ENCODE peak calls at places on chromosomes 1 and 21, in eight cellular contexts. One of them, this sample, is unnamed.

GRCh38 chr1:39575191-39576015 is 1.2 kb downstream of the PABPC4 start:
- DNase-seq in progenitor cell of endocrine pancreas: peak
- DNase-seq in NB4: peak
- DNase-seq in GM13977: peak
- DNase-seq in HFFc6: peak
- DNase-seq in RWPE1: no peak
- DNase-seq in IMR-90: peak
- DNase-seq in GM23338: peak
- DNase-seq in this sample: peak

GRCh38 chr1:60987904-60988303 is 94.5 kb upstream of the NFIA start:
- DNase-seq in NB4: no peak
- DNase-seq in IMR-90: no peak
- DNase-seq in HFFc6: no peak
- DNase-seq in GM23338: no peak
- DNase-seq in RWPE1: no peak
- DNase-seq in progenitor cell of endocrine pancreas: no peak
- DNase-seq in GM13977: no peak
- DNase-seq in this sample: no peak

GRCh38 chr21:36180963-36181362 is 24.3 kb downstream of the DOP1B start:
- DNase-seq in GM23338: no peak
- DNase-seq in NB4: no peak
- DNase-seq in RWPE1: no peak
- DNase-seq in progenitor cell of endocrine pancreas: no peak
- DNase-seq in IMR-90: no peak
- DNase-seq in GM13977: no peak
- DNase-seq in HFFc6: no peak
- DNase-seq in this sample: no peak

GRCh38 chr1:17594026-17594425 is 54.5 kb downstream of the ARHGEF10L start:
- DNase-seq in GM23338: no peak
- DNase-seq in IMR-90: no peak
- DNase-seq in progenitor cell of endocrine pancreas: no peak
- DNase-seq in RWPE1: no peak
- DNase-seq in GM13977: no peak
- DNase-seq in HFFc6: no peak
- DNase-seq in NB4: no peak
- DNase-seq in this sample: no peak

GRCh38 chr1:167136191-167136614 is 42.3 kb downstream of the STYXL2 start:
- DNase-seq in RWPE1: peak
- DNase-seq in HFFc6: peak
- DNase-seq in GM13977: no peak
- DNase-seq in progenitor cell of endocrine pancreas: no peak
- DNase-seq in IMR-90: peak
- DNase-seq in GM23338: peak
- DNase-seq in NB4: peak
- DNase-seq in this sample: peak

GRCh38 chr1:91731815-91732214 is 154.1 kb downstream of the TGFBR3 start:
- DNase-seq in GM13977: no peak
- DNase-seq in IMR-90: peak
- DNase-seq in progenitor cell of endocrine pancreas: no peak
- DNase-seq in RWPE1: peak
- DNase-seq in GM23338: no peak
- DNase-seq in NB4: no peak
- DNase-seq in HFFc6: no peak
- DNase-seq in this sample: peak

GRCh38 chr1:87265786-87266185 is 62.9 kb upstream of the LMO4 start:
- DNase-seq in HFFc6: no peak
- DNase-seq in progenitor cell of endocrine pancreas: no peak
- DNase-seq in GM13977: no peak
- DNase-seq in RWPE1: no peak
- DNase-seq in IMR-90: no peak
- DNase-seq in NB4: no peak
- DNase-seq in GM23338: no peak
- DNase-seq in this sample: no peak

GRCh38 chr1:95780836-95781235 is 546.8 kb downstream of the RWDD3 start:
- DNase-seq in IMR-90: no peak
- DNase-seq in GM13977: no peak
- DNase-seq in NB4: no peak
- DNase-seq in progenitor cell of endocrine pancreas: no peak
- DNase-seq in GM23338: peak
- DNase-seq in HFFc6: no peak
- DNase-seq in RWPE1: no peak
- DNase-seq in this sample: no peak

GRCh38 chr1:218886472-218886871 is 287.2 kb upstream of the LYPLAL1 start:
- DNase-seq in NB4: no peak
- DNase-seq in IMR-90: peak
- DNase-seq in HFFc6: no peak
- DNase-seq in GM13977: no peak
- DNase-seq in RWPE1: no peak
- DNase-seq in GM23338: no peak
- DNase-seq in progenitor cell of endocrine pancreas: no peak
- DNase-seq in this sample: peak

GRCh38 chr1:232751393-232752140 is 53.6 kb upstream of the MAP10 start:
- DNase-seq in GM13977: no peak
- DNase-seq in RWPE1: no peak
- DNase-seq in GM23338: no peak
- DNase-seq in NB4: peak
- DNase-seq in HFFc6: no peak
- DNase-seq in progenitor cell of endocrine pancreas: no peak
- DNase-seq in IMR-90: no peak
- DNase-seq in this sample: no peak

GRCh38 chr1:163562355-163562754 is 240.6 kb downstream of the NUF2 start:
- DNase-seq in GM23338: peak
- DNase-seq in NB4: no peak
- DNase-seq in RWPE1: no peak
- DNase-seq in GM13977: no peak
- DNase-seq in IMR-90: no peak
- DNase-seq in progenitor cell of endocrine pancreas: no peak
- DNase-seq in HFFc6: no peak
- DNase-seq in this sample: no peak

GRCh38 chr1:6646499-6647148 is 22.0 kb downstream of the THAP3 start:
- DNase-seq in RWPE1: peak
- DNase-seq in progenitor cell of endocrine pancreas: no peak
- DNase-seq in IMR-90: peak
- DNase-seq in GM13977: peak
- DNase-seq in NB4: peak
- DNase-seq in GM23338: peak
- DNase-seq in HFFc6: peak
- DNase-seq in this sample: peak

GRCh38 chr1:106620521-106620954 is 435.9 kb upstream of the PRMT6 start:
- DNase-seq in GM23338: no peak
- DNase-seq in GM13977: no peak
- DNase-seq in IMR-90: no peak
- DNase-seq in HFFc6: no peak
- DNase-seq in RWPE1: peak
- DNase-seq in progenitor cell of endocrine pancreas: no peak
- DNase-seq in NB4: no peak
- DNase-seq in this sample: peak

GRCh38 chr1:110565565-110565964 is 40.6 kb downstream of the KCNA2 start:
- DNase-seq in HFFc6: no peak
- DNase-seq in IMR-90: no peak
- DNase-seq in NB4: no peak
- DNase-seq in GM23338: no peak
- DNase-seq in RWPE1: no peak
- DNase-seq in progenitor cell of endocrine pancreas: no peak
- DNase-seq in GM13977: no peak
- DNase-seq in this sample: no peak

GRCh38 chr1:33093004-33093403 is 12.1 kb downstream of the AZIN2 start:
- DNase-seq in GM23338: peak
- DNase-seq in HFFc6: no peak
- DNase-seq in IMR-90: no peak
- DNase-seq in NB4: no peak
- DNase-seq in RWPE1: no peak
- DNase-seq in GM13977: no peak
- DNase-seq in progenitor cell of endocrine pancreas: no peak
- DNase-seq in this sample: no peak

GRCh38 chr1:111505641-111506119 is 2.2 kb upstream of the ADORA3 start:
- DNase-seq in progenitor cell of endocrine pancreas: no peak
- DNase-seq in GM13977: peak
- DNase-seq in RWPE1: no peak
- DNase-seq in IMR-90: no peak
- DNase-seq in HFFc6: no peak
- DNase-seq in NB4: peak
- DNase-seq in GM23338: no peak
- DNase-seq in this sample: no peak

GRCh38 chr1:92536593-92537332 is 50.0 kb upstream of the GFI1 start:
- DNase-seq in GM23338: no peak
- DNase-seq in HFFc6: peak
- DNase-seq in IMR-90: peak
- DNase-seq in GM13977: peak
- DNase-seq in NB4: peak
- DNase-seq in progenitor cell of endocrine pancreas: no peak
- DNase-seq in RWPE1: no peak
- DNase-seq in this sample: peak

GRCh38 chr1:70034403-70034802 is 171.0 kb downstream of the LRRC40 start:
- DNase-seq in IMR-90: peak
- DNase-seq in NB4: peak
- DNase-seq in GM23338: peak
- DNase-seq in GM13977: no peak
- DNase-seq in HFFc6: peak
- DNase-seq in RWPE1: peak
- DNase-seq in progenitor cell of endocrine pancreas: no peak
- DNase-seq in this sample: peak

GRCh38 chr1:10834770-10835412 is 38.4 kb upstream of the CASZ1 start:
- DNase-seq in HFFc6: no peak
- DNase-seq in GM23338: no peak
- DNase-seq in NB4: no peak
- DNase-seq in GM13977: no peak
- DNase-seq in RWPE1: no peak
- DNase-seq in IMR-90: no peak
- DNase-seq in progenitor cell of endocrine pancreas: no peak
- DNase-seq in this sample: no peak

GRCh38 chr21:32131164-32131563 is 147.7 kb downstream of the MIS18A start:
- DNase-seq in IMR-90: no peak
- DNase-seq in progenitor cell of endocrine pancreas: no peak
- DNase-seq in GM23338: no peak
- DNase-seq in HFFc6: no peak
- DNase-seq in NB4: no peak
- DNase-seq in GM13977: no peak
- DNase-seq in RWPE1: no peak
- DNase-seq in this sample: no peak

GRCh38 chr1:27099154-27099903 is 55.6 kb downstream of the SLC9A1 start:
- DNase-seq in GM23338: peak
- DNase-seq in progenitor cell of endocrine pancreas: no peak
- DNase-seq in HFFc6: peak
- DNase-seq in RWPE1: peak
- DNase-seq in IMR-90: peak
- DNase-seq in NB4: peak
- DNase-seq in GM13977: peak
- DNase-seq in this sample: peak

GRCh38 chr1:72915581-72915980 is 633.2 kb upstream of the NEGR1 start:
- DNase-seq in GM13977: no peak
- DNase-seq in RWPE1: no peak
- DNase-seq in NB4: no peak
- DNase-seq in progenitor cell of endocrine pancreas: no peak
- DNase-seq in GM23338: peak
- DNase-seq in HFFc6: no peak
- DNase-seq in IMR-90: no peak
- DNase-seq in this sample: no peak

GRCh38 chr1:184340984-184341383 is 45.8 kb upstream of the C1orf21 start:
- DNase-seq in HFFc6: no peak
- DNase-seq in GM23338: peak
- DNase-seq in IMR-90: no peak
- DNase-seq in GM13977: no peak
- DNase-seq in NB4: no peak
- DNase-seq in progenitor cell of endocrine pancreas: no peak
- DNase-seq in RWPE1: no peak
- DNase-seq in this sample: no peak
- TF ChIP-seq CTCF in HFFc6: peak
- TF ChIP-seq CTCF in GM23338: peak
- TF ChIP-seq CTCF in IMR-90: peak
- TF ChIP-seq CTCF in GM13977: no peak
- TF ChIP-seq CTCF in NB4: no peak
- TF ChIP-seq CTCF in progenitor cell of endocrine pancreas: peak
- TF ChIP-seq CTCF in RWPE1: no peak
- TF ChIP-seq CTCF in this sample: peak

DNA sequence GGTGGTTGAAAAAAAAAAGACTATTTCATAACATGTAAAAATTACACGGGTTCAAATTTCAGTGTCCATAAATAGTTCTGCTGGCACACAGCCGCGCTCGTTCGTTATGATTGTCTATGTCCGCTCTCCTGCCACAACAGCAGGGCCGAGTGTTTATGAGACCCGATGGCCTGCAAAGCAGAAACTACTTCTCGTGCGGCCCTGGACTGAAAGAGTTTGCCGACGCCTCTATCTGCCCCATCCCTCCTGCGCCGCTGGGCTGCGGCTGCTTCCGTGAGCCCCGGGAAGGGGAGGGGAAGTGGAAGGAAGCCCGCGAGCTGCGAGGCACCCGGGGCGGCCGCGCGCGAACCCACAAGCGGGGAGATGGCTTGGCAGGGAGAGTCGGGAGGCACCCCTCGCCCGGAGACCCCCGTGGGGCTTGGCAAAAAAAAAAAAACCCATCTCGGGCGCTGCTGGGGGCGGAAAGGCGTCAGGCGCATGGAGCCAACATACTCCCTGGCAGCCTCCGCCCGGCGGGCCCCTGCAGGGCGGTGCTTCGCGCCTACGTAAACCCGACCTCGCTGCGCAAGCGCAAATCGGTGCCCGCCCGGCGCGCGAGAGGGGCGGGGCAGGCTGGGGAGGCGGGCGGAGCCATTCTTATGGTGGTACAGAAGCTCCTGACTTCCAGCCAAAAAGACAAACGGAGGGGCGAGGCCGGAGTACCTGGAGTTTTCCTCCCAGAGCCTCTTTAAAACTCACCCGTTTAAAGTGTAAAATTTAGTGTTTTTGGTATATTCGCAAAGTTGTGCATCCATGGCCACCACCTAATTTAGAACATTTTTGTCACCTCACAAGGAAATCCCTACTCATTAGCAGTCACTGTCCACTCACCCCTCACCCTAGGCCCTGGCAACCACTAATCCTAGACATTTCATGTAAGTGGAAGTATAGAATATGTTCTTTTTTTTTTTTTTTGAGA is 8.3 kb downstream of the SLC27A3 start:
- DNase-seq in progenitor cell of endocrine pancreas: peak
- DNase-seq in HFFc6: peak
- DNase-seq in IMR-90: peak
- DNase-seq in RWPE1: peak
- DNase-seq in GM13977: peak
- DNase-seq in GM23338: peak
- DNase-seq in NB4: peak
- DNase-seq in this sample: peak
- TF ChIP-seq CTCF in progenitor cell of endocrine pancreas: no peak
- TF ChIP-seq CTCF in HFFc6: no peak
- TF ChIP-seq CTCF in IMR-90: no peak
- TF ChIP-seq CTCF in RWPE1: no peak
- TF ChIP-seq CTCF in GM13977: no peak
- TF ChIP-seq CTCF in GM23338: no peak
- TF ChIP-seq CTCF in NB4: no peak
- TF ChIP-seq CTCF in this sample: no peak

GRCh38 chr1:150813028-150813707 is 5.1 kb upstream of the CTSK start:
- DNase-seq in IMR-90: peak
- DNase-seq in RWPE1: peak
- DNase-seq in GM13977: no peak
- DNase-seq in HFFc6: peak
- DNase-seq in NB4: peak
- DNase-seq in GM23338: peak
- DNase-seq in progenitor cell of endocrine pancreas: peak
- DNase-seq in this sample: peak
- TF ChIP-seq CTCF in IMR-90: peak
- TF ChIP-seq CTCF in RWPE1: peak
- TF ChIP-seq CTCF in GM13977: peak
- TF ChIP-seq CTCF in HFFc6: peak
- TF ChIP-seq CTCF in NB4: peak
- TF ChIP-seq CTCF in GM23338: peak
- TF ChIP-seq CTCF in progenitor cell of endocrine pancreas: peak
- TF ChIP-seq CTCF in this sample: peak

GRCh38 chr1:13825033-13825432 is 125.0 kb downstream of the PRDM2 start:
- DNase-seq in RWPE1: no peak
- DNase-seq in progenitor cell of endocrine pancreas: no peak
- DNase-seq in IMR-90: peak
- DNase-seq in GM23338: no peak
- DNase-seq in NB4: no peak
- DNase-seq in GM13977: no peak
- DNase-seq in HFFc6: no peak
- DNase-seq in this sample: no peak
- TF ChIP-seq CTCF in RWPE1: no peak
- TF ChIP-seq CTCF in progenitor cell of endocrine pancreas: no peak
- TF ChIP-seq CTCF in IMR-90: peak
- TF ChIP-seq CTCF in GM23338: peak
- TF ChIP-seq CTCF in NB4: no peak
- TF ChIP-seq CTCF in GM13977: peak
- TF ChIP-seq CTCF in HFFc6: no peak
- TF ChIP-seq CTCF in this sample: peak